ENCODE peak calls at places on chromosomes 11 and 22, in four cellular contexts. Y is fibroblast of the aortic adventitia, D is neural progenitor cell, L is sigmoid colon. A is an unnamed sample.

GRCh38 chr11:107731911-107732310 is 20.1 kb upstream of the SLN start:
- DNase-seq in Y (no peak), D (no peak), L (no peak), A (no peak)

GRCh38 chr11:124080319-124081001 is 34.8 kb upstream of the VWA5A start:
- DNase-seq in Y (no peak), D (no peak), L (no peak), A (no peak)

GRCh38 chr11:64268687-64269379 is 15.6 kb downstream of the BAD start:
- DNase-seq in Y (peak), D (peak), L (peak), A (peak)

GRCh38 chr11:104704888-104705287 is 193.4 kb downstream of the CASP12 start:
- DNase-seq in Y (no peak), D (no peak), L (no peak), A (no peak)

GRCh38 chr11:12827929-12828812 is 153.9 kb downstream of the TEAD1 start:
- DNase-seq in Y (peak), D (peak), L (no peak), A (peak)

GRCh38 chr11:125214466-125215204 is 50.1 kb downstream of the PKNOX2 start:
- DNase-seq in Y (peak), D (peak), L (no peak), A (peak)

GRCh38 chr22:41021655-41022454 is 70.5 kb upstream of the EP300 start:
- DNase-seq in Y (peak), D (peak), L (peak), A (peak)

GRCh38 chr22:41998361-41999261 is at the start of gene WBP2NL:
- DNase-seq in Y (peak), D (no peak), L (peak), A (peak)

GRCh38 chr11:9516113-9516512 is 55.3 kb downstream of the ZNF143 start:
- DNase-seq in Y (no peak), D (no peak), L (no peak), A (no peak)

GRCh38 chr11:99257131-99257530 is 236.4 kb downstream of the CNTN5 start:
- DNase-seq in Y (no peak), D (no peak), L (no peak), A (no peak)

GRCh38 chr22:34760276-34761008 is 305.5 kb upstream of the ISX start:
- DNase-seq in Y (no peak), D (no peak), L (no peak), A (no peak)

GRCh38 chr11:61027141-61027840 is 55.8 kb downstream of the CD6 start:
- DNase-seq in Y (no peak), D (no peak), L (peak), A (no peak)

GRCh38 chr22:48483764-48484528 is 1343.7 kb downstream of the BRD1 start:
- DNase-seq in Y (no peak), D (peak), L (no peak), A (no peak)

GRCh38 chr11:27465629-27466028 is 7.0 kb downstream of the LGR4 start:
- DNase-seq in Y (no peak), D (no peak), L (no peak), A (no peak)

GRCh38 chr11:44112083-44112865 is 16.8 kb downstream of the EXT2 start:
- DNase-seq in Y (peak), D (no peak), L (no peak), A (peak)

GRCh38 chr11:118634435-118635236 is 27.2 kb downstream of the PHLDB1 start:
- DNase-seq in Y (peak), D (peak), L (peak), A (peak)

GRCh38 chr22:42270512-42271190 is at the start of gene TCF20:
- DNase-seq in Y (peak), D (peak), L (peak), A (peak)

GRCh38 chr11:64771861-64772260 is 6.5 kb downstream of the SF1 start:
- DNase-seq in Y (no peak), D (no peak), L (no peak), A (no peak)

DNA sequence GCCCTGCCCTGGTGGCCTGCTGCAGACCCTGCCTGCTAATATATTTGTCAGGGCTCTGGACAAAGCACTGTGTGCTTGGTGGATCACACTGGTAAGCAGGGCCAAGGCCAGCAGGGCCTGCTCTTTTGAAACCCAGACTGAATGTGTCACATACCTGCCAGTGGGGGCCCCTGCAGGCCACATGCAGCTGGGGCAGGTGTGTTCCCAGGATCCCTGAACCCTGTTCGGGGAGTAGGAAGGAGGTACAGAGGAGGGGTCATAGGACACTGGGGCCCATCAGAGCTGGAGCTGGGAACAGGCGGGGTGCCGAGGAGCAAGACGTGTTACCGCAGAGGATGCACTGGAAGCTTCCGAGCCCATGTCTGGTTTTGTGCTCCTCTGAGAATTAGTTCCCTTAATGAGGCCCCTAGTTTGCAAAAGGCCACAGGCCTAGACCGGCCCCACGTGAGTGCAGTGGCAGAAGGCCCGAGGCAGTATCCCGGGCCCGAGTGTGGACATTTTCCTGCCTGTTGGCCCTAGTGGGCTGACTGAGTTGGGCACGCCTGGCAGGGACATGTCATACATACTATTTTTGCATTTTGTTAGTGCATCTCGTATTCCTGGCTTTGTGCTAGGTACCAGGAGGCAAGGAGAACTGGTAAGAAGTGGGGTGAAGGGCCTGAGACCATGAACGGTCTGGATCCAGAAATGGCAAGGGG is 11.2 kb upstream of the ACR start:
- DNase-seq in Y (no peak), D (no peak), L (peak), A (no peak)
- TF ChIP-seq CTCF in Y (no peak), D (no peak), L (no peak), A (no peak)

GRCh38 chr22:18091916-18092526 is 14.2 kb downstream of the PEX26 start:
- DNase-seq in Y (peak), D (no peak), L (peak), A (peak)
- H3K4me3 ChIP-seq in Y (peak), D (no peak), L (peak), A (no peak)

GRCh38 chr11:62050716-62051115 is 73.1 kb upstream of the INCENP start:
- DNase-seq in Y (no peak), D (no peak), L (no peak), A (no peak)

GRCh38 chr11:62054081-62054480 is 69.7 kb upstream of the INCENP start:
- DNase-seq in Y (no peak), D (no peak), L (peak), A (no peak)

GRCh38 chr11:62055970-62056369 is 67.8 kb upstream of the INCENP start:
- DNase-seq in Y (no peak), D (no peak), L (peak), A (no peak)

GRCh38 chr11:62057069-62057468 is 66.7 kb upstream of the INCENP start:
- DNase-seq in Y (no peak), D (no peak), L (no peak), A (no peak)

GRCh38 chr11:62054484-62055121 is 69.2 kb upstream of the INCENP start:
- DNase-seq in Y (peak), D (no peak), L (peak), A (peak)
- TF ChIP-seq CTCF in Y (peak), D (peak), L (peak), A (peak)

DNA sequence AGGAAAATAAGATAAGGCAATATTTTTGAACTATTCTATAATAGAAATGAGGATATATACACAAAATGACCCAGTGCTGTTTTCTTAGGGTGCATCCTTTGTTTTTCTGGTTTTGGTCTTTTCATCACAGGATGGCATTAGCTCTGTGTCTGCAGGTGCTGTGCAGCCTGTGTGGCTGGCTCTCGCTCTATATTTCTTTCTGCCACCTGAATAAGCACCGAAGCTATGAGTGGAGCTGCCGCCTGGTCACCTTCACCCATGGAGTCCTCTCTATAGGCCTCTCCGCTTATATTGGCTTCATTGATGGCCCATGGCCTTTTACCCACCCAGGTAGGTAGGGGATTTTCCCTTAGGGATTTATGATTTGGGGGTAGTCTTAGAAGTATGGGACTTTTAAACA is 2.2 kb downstream of the TLCD5 start:
- DNase-seq in Y (no peak), D (no peak), L (no peak), A (no peak)
- H3K4me3 ChIP-seq in Y (no peak), D (no peak), L (no peak), A (no peak)

DNA sequence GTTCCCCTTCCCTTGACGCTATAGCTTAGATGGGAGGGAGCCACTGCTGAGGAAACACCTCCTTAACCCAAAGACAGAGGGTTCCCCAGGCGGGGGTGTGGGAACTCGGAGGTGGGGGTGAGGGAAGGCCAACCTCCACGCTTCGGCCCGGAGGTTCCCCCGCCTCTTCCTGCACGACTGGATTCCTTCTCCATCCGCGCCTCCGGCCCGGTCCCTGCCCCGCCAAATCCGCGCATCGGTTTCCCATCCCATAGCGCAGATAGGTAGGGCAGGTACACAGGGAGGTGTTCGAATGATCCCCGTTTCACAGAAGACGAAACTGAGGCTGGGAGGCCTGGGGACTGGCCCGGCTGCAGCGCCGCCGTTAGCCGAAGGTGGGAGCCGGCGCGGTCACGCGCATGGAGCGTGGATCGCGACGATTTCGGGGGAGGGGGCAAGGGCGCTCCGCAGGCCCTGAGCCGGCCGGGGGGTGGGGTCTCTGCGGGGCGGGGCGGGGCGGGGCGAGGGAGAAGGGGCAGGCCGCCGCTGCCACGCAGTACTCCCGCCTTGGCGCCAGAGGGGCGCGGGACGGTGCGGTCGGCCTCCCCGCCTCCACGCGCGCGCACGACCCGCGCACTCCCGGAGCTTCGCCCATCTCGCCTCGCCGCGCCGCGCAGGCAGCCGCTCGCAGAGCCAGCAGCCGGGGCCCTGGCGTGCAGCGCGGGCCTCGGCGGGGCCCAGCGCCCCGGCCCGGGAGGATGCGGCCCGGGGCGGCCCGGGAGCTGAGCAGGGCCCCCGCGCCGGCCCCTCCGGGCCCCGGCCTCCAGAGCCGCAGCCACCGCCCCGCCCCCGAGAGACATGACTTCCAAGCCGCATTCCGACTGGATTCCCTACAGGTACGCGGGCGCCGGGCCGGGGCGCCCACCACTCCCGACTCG is at the start of gene TUB:
- DNase-seq in Y (no peak), D (peak), L (no peak), A (no peak)
- TF ChIP-seq CTCF in Y (peak), D (no peak), L (no peak), A (no peak)

GRCh38 chr11:72222106-72222891 is 2.3 kb upstream of the INPPL1 start:
- DNase-seq in Y (no peak), D (peak), L (no peak), A (no peak)
- H3K4me3 ChIP-seq in Y (peak), D (peak), L (peak), A (peak)

GRCh38 chr22:39150848-39151215 is 1.6 kb downstream of the CBX7 start:
- DNase-seq in Y (no peak), D (no peak), L (peak), A (no peak)
- TF ChIP-seq CTCF in Y (no peak), D (no peak), L (no peak), A (no peak)

GRCh38 chr11:87966744-87967143 is 208.5 kb downstream of the RAB38 start:
- DNase-seq in Y (no peak), D (peak), L (no peak), A (no peak)

GRCh38 chr11:87971354-87971753 is 203.9 kb downstream of the RAB38 start:
- DNase-seq in Y (no peak), D (no peak), L (no peak), A (no peak)

GRCh38 chr11:87972133-87972532 is 203.1 kb downstream of the RAB38 start:
- DNase-seq in Y (no peak), D (no peak), L (no peak), A (no peak)

GRCh38 chr11:87970762-87971161 is 204.5 kb downstream of the RAB38 start:
- DNase-seq in Y (no peak), D (peak), L (no peak), A (no peak)

GRCh38 chr11:87967459-87967858 is 207.8 kb downstream of the RAB38 start:
- DNase-seq in Y (no peak), D (peak), L (no peak), A (no peak)
- H3K4me3 ChIP-seq in Y (no peak), D (no peak), L (no peak), A (no peak)

A was measured in astrocyte of the spinal cord.